ENCODE peak calls at places on chromosome X, in nine cellular contexts. Y, M, C, V, N, H, R, F and Q are unnamed samples.

GRCh38 chrX:41921492-41922124 is 1.7 kb downstream of the CASK start:
- DNase-seq in R (no peak), F (no peak), N (no peak), H (peak), C (no peak), Y (no peak), M (no peak), V (no peak), Q (peak)

GRCh38 chrX:40721489-40722106 is 13.7 kb downstream of the MED14 start:
- DNase-seq in C (no peak), N (no peak), M (no peak), V (no peak), R (no peak), F (no peak), Y (no peak), H (no peak), Q (no peak)

GRCh38 chrX:110512341-110512740 is 153.7 kb downstream of the RTL9 start:
- DNase-seq in F (no peak), R (no peak), H (no peak), Y (no peak), M (no peak), N (no peak), V (no peak), C (no peak), Q (no peak)

GRCh38 chrX:100449696-100450606 is 39.9 kb upstream of the PCDH19 start:
- DNase-seq in V (no peak), R (no peak), H (no peak), M (no peak), F (peak), N (no peak), Y (no peak), C (no peak), Q (no peak)

GRCh38 chrX:20265726-20266681 is 705 bp downstream of the RPS6KA3 start:
- DNase-seq in F (peak), N (no peak), M (no peak), C (peak), V (peak), R (peak), Y (peak), H (no peak), Q (peak)

GRCh38 chrX:104254442-104255115 is at the start of gene ESX1:
- DNase-seq in H (peak), F (no peak), R (no peak), M (no peak), C (no peak), V (no peak), N (no peak), Y (no peak), Q (peak)

GRCh38 chrX:18548996-18549395 is 122.9 kb downstream of the RS1 start:
- DNase-seq in C (no peak), N (no peak), Y (no peak), R (no peak), F (no peak), V (no peak), M (no peak), H (no peak), Q (no peak)

GRCh38 chrX:50471390-50471789 is 765 bp upstream of the DGKK start:
- DNase-seq in M (no peak), C (no peak), R (no peak), F (no peak), N (no peak), Y (no peak), V (no peak), H (no peak), Q (no peak)

GRCh38 chrX:112786076-112786475 is 54.6 kb downstream of the AMOT start:
- DNase-seq in R (no peak), Y (no peak), M (no peak), N (no peak), F (no peak), H (no peak), V (no peak), C (no peak), Q (no peak)

GRCh38 chrX:437636-438390 is 51.1 kb upstream of the PPP2R3B start:
- DNase-seq in Y (no peak), R (no peak), C (no peak), M (no peak), V (no peak), F (no peak), H (no peak), N (no peak), Q (no peak)

GRCh38 chrX:8274166-8274565 is 103.1 kb upstream of the VCX2 start:
- DNase-seq in H (no peak), V (no peak), Y (no peak), N (no peak), C (no peak), R (no peak), M (no peak), F (no peak), Q (no peak)

GRCh38 chrX:78029663-78030062 is 60.2 kb upstream of the PGAM4 start:
- DNase-seq in C (no peak), F (no peak), H (peak), N (peak), M (peak), V (peak), R (no peak), Y (no peak), Q (peak)

GRCh38 chrX:40479777-40480318 is 100.9 kb upstream of the ATP6AP2 start:
- DNase-seq in F (no peak), H (peak), C (no peak), Y (no peak), R (no peak), V (no peak), M (no peak), N (no peak), Q (no peak)

GRCh38 chrX:102765794-102766193 is 45.3 kb downstream of the GPRASP3 start:
- DNase-seq in C (no peak), F (no peak), N (peak), Y (no peak), R (no peak), V (no peak), H (peak), M (no peak), Q (peak)

GRCh38 chrX:136961594-136962135 is 72.1 kb downstream of the GPR101 start:
- DNase-seq in Y (no peak), R (no peak), H (peak), N (no peak), V (no peak), F (no peak), M (no peak), C (no peak), Q (peak)

GRCh38 chrX:10111364-10112148 is 45.2 kb upstream of the CLCN4 start:
- DNase-seq in C (no peak), R (peak), V (peak), H (no peak), F (no peak), Y (peak), N (no peak), M (no peak), Q (no peak)

GRCh38 chrX:51336584-51336983 is 4.0 kb downstream of the NUDT10 start:
- DNase-seq in R (peak), M (peak), N (no peak), C (no peak), Y (no peak), F (no peak), H (peak), V (peak), Q (peak)

GRCh38 chrX:74923942-74924448 is 1.3 kb downstream of the NEXMIF start:
- DNase-seq in M (peak), Y (no peak), N (peak), H (no peak), R (no peak), C (no peak), F (no peak), V (peak), Q (no peak)

GRCh38 chrX:149004936-149005335 is 500.2 kb downstream of the IDS start:
- DNase-seq in F (no peak), H (no peak), Y (no peak), M (no peak), N (peak), R (no peak), C (no peak), V (no peak), Q (no peak)

GRCh38 chrX:125203737-125204578 is 115.7 kb upstream of the TEX13C start:
- DNase-seq in C (no peak), Y (no peak), M (peak), H (no peak), F (no peak), N (peak), R (no peak), V (peak), Q (no peak)

GRCh38 chrX:67613366-67613765 is 69.5 kb downstream of the AR start:
- DNase-seq in Y (no peak), V (no peak), R (no peak), N (no peak), F (no peak), H (peak), M (no peak), C (no peak), Q (no peak)

GRCh38 chrX:74085642-74086236 is 218.2 kb upstream of the ZCCHC13 start:
- DNase-seq in H (no peak), M (no peak), C (no peak), F (no peak), R (no peak), V (no peak), N (no peak), Y (no peak), Q (no peak)

GRCh38 chrX:41518841-41519220 is 71.7 kb downstream of the NYX start:
- DNase-seq in Y (no peak), F (no peak), V (no peak), H (peak), N (no peak), R (no peak), M (no peak), C (no peak), Q (peak)

GRCh38 chrX:3362956-3363355 is 16.5 kb upstream of the MXRA5 start:
- DNase-seq in F (peak), Y (no peak), M (no peak), C (no peak), H (no peak), N (peak), V (no peak), R (no peak), Q (no peak)

GRCh38 chrX:94662665-94663064 is 988.7 kb downstream of the FAM133A start:
- DNase-seq in R (no peak), V (no peak), F (no peak), C (no peak), N (no peak), M (no peak), H (no peak), Y (no peak), Q (no peak)

GRCh38 chrX:124249345-124249744 is 83.1 kb upstream of the TEX13D start:
- DNase-seq in V (no peak), Y (no peak), H (no peak), N (no peak), F (no peak), C (no peak), M (no peak), R (no peak), Q (no peak)

GRCh38 chrX:17077349-17077748 is 130.9 kb downstream of the REPS2 start:
- DNase-seq in R (no peak), Y (no peak), M (no peak), N (no peak), C (no peak), H (peak), V (no peak), F (no peak), Q (no peak)

GRCh38 chrX:1178580-1179057 is 33.8 kb downstream of the CRLF2 start:
- DNase-seq in M (no peak), R (no peak), F (no peak), N (no peak), C (no peak), Y (no peak), V (peak), H (peak), Q (no peak)

GRCh38 chrX:340121-340520 is 21.5 kb upstream of the GTPBP6 start:
- DNase-seq in H (no peak), M (no peak), Y (no peak), R (no peak), C (no peak), F (no peak), V (no peak), N (no peak), Q (no peak)

GRCh38 chrX:48636286-48636685 is 39.0 kb downstream of the WDR13 start:
- DNase-seq in C (no peak), N (no peak), V (no peak), F (no peak), R (no peak), M (no peak), H (no peak), Y (no peak), Q (no peak)

GRCh38 chrX:46967547-46967946 is 55.3 kb downstream of the JADE3 start:
- DNase-seq in C (no peak), Y (no peak), V (peak), M (no peak), N (no peak), R (no peak), F (no peak), H (no peak), Q (no peak)

GRCh38 chrX:116239944-116240391 is 69.4 kb downstream of the AGTR2 start:
- DNase-seq in F (no peak), C (no peak), V (no peak), N (no peak), H (peak), M (no peak), R (no peak), Y (no peak), Q (no peak)

GRCh38 chrX:24696241-24696640 is 2.5 kb downstream of the POLA1 start:
- DNase-seq in C (no peak), M (no peak), F (no peak), N (no peak), H (no peak), R (no peak), V (no peak), Y (no peak), Q (peak)

GRCh38 chrX:50622751-50623150 is 152.1 kb upstream of the DGKK start:
- DNase-seq in M (no peak), N (no peak), Y (no peak), F (no peak), C (no peak), V (no peak), H (no peak), R (no peak), Q (no peak)

GRCh38 chrX:68508799-68509198 is 9.9 kb downstream of the YIPF6 start:
- DNase-seq in Y (no peak), N (no peak), C (no peak), F (no peak), R (no peak), V (no peak), H (peak), M (no peak), Q (no peak)

GRCh38 chrX:41258281-41258680 is 75.7 kb upstream of the DDX3X start:
- DNase-seq in C (no peak), M (no peak), N (no peak), V (no peak), R (no peak), H (no peak), F (no peak), Y (no peak), Q (no peak)

GRCh38 chrX:112846114-112846513 is 5.5 kb upstream of the AMOT start:
- DNase-seq in C (no peak), F (no peak), N (no peak), R (no peak), M (no peak), V (no peak), Y (no peak), H (no peak), Q (no peak)

GRCh38 chrX:13028871-13029336 is 15.5 kb downstream of the FAM9C start:
- DNase-seq in M (no peak), F (no peak), H (no peak), Y (no peak), R (no peak), C (no peak), N (no peak), V (no peak), Q (no peak)

GRCh38 chrX:1182211-1182610 is 30.2 kb downstream of the CRLF2 start:
- DNase-seq in C (no peak), H (no peak), V (no peak), N (no peak), M (no peak), Y (no peak), R (no peak), F (no peak), Q (no peak)